ENCODE peak calls at places on chromosomes 5 and 9, in six cellular contexts. T is A549, C is HepG2, O is K562, J is upper lobe of left lung, L is GM12878. P is an unnamed sample.

GRCh38 chr5:115978779-115979178 is 16.5 kb downstream of the LVRN start:
- ATAC-seq in T (no peak), C (no peak), O (peak; percentile 59), J (no peak), L (no peak), P (peak; percentile 8)

GRCh38 chr9:130669965-130670364 is 5.6 kb downstream of the PRDM12 start:
- ATAC-seq in T (no peak), C (no peak), O (no peak), J (no peak), L (no peak), P (no peak)

GRCh38 chr5:141753971-141754713 is 72.1 kb upstream of the ARAP3 start:
- ATAC-seq in T (peak; percentile 15), C (no peak), O (peak; percentile 75), J (no peak), L (no peak), P (no peak)

GRCh38 chr5:2802693-2803365 is 51.4 kb upstream of the IRX2 start:
- ATAC-seq in T (no peak), C (no peak), O (no peak), J (peak; percentile 81), L (no peak), P (no peak)

GRCh38 chr5:109645591-109646236 is 44.0 kb upstream of the MAN2A1 start:
- ATAC-seq in T (no peak), C (no peak), O (peak; percentile 35), J (no peak), L (no peak), P (no peak)

GRCh38 chr9:6126377-6126776 is 89.2 kb upstream of the IL33 start:
- ATAC-seq in T (no peak), C (no peak), O (no peak), J (no peak), L (no peak), P (no peak)

GRCh38 chr9:133168432-133168831 is 4.7 kb upstream of the GBGT1 start:
- ATAC-seq in T (peak; percentile 76), C (no peak), O (no peak), J (no peak), L (no peak), P (no peak)

GRCh38 chr5:66186108-66186507 is 42.0 kb downstream of the SREK1 start:
- ATAC-seq in T (peak; percentile 29), C (peak; percentile 31), O (peak; percentile 18), J (no peak), L (no peak), P (no peak)

GRCh38 chr9:132367613-132368305 is 13.0 kb upstream of the SETX start:
- ATAC-seq in T (no peak), C (no peak), O (peak; percentile 47), J (no peak), L (no peak), P (no peak)

GRCh38 chr5:61632064-61632463 is 300.0 kb downstream of the ZSWIM6 start:
- ATAC-seq in T (no peak), C (no peak), O (no peak), J (no peak), L (no peak), P (no peak)

GRCh38 chr9:124045830-124046177 is 34.2 kb downstream of the LHX2 start:
- ATAC-seq in T (no peak), C (peak; percentile 13), O (no peak), J (no peak), L (no peak), P (peak; percentile 8)

GRCh38 chr5:143536364-143536763 is 132.9 kb upstream of the NR3C1 start:
- ATAC-seq in T (peak; percentile 98), C (no peak), O (no peak), J (no peak), L (no peak), P (peak; percentile 74)

GRCh38 chr5:87526131-87526530 is 113.4 kb upstream of the CCNH start:
- ATAC-seq in T (no peak), C (no peak), O (no peak), J (no peak), L (no peak), P (no peak)

GRCh38 chr9:98351370-98351769 is 95.9 kb upstream of the TBC1D2 start:
- ATAC-seq in T (no peak), C (no peak), O (no peak), J (no peak), L (no peak), P (no peak)

GRCh38 chr5:106020889-106021288 is 1649.8 kb downstream of the EFNA5 start:
- ATAC-seq in T (no peak), C (no peak), O (no peak), J (no peak), L (no peak), P (no peak)

GRCh38 chr9:135927195-135928013 is 20.1 kb upstream of the CAMSAP1 start:
- ATAC-seq in T (no peak), C (no peak), O (no peak), J (peak; percentile 8), L (no peak), P (no peak)

GRCh38 chr5:53031695-53032096 is 42.5 kb downstream of the ITGA2 start:
- ATAC-seq in T (peak; percentile 81), C (peak; percentile 89), O (no peak), J (peak; percentile 69), L (no peak), P (no peak)

GRCh38 chr5:135978212-135978631 is 23.4 kb upstream of the LECT2 start:
- ATAC-seq in T (peak; percentile 64), C (no peak), O (peak; percentile 58), J (no peak), L (peak; percentile 38), P (no peak)

GRCh38 chr9:89223398-89223977 is 44.9 kb upstream of the SHC3 start:
- ATAC-seq in T (no peak), C (no peak), O (no peak), J (no peak), L (no peak), P (no peak)

GRCh38 chr5:131957721-131958483 is 12.4 kb upstream of the MEIKIN start:
- ATAC-seq in T (no peak), C (peak; percentile 48), O (no peak), J (no peak), L (no peak), P (no peak)

GRCh38 chr9:85172001-85172978 is 502.8 kb downstream of the NTRK2 start:
- ATAC-seq in T (no peak), C (no peak), O (no peak), J (no peak), L (peak; percentile 71), P (no peak)

GRCh38 chr9:106913276-106913675 is 50.3 kb downstream of the ZNF462 start:
- ATAC-seq in T (no peak), C (no peak), O (no peak), J (no peak), L (no peak), P (no peak)

GRCh38 chr5:74337252-74338100 is 303.1 kb downstream of the ENC1 start:
- ATAC-seq in T (no peak), C (no peak), O (no peak), J (no peak), L (no peak), P (no peak)

DNA sequence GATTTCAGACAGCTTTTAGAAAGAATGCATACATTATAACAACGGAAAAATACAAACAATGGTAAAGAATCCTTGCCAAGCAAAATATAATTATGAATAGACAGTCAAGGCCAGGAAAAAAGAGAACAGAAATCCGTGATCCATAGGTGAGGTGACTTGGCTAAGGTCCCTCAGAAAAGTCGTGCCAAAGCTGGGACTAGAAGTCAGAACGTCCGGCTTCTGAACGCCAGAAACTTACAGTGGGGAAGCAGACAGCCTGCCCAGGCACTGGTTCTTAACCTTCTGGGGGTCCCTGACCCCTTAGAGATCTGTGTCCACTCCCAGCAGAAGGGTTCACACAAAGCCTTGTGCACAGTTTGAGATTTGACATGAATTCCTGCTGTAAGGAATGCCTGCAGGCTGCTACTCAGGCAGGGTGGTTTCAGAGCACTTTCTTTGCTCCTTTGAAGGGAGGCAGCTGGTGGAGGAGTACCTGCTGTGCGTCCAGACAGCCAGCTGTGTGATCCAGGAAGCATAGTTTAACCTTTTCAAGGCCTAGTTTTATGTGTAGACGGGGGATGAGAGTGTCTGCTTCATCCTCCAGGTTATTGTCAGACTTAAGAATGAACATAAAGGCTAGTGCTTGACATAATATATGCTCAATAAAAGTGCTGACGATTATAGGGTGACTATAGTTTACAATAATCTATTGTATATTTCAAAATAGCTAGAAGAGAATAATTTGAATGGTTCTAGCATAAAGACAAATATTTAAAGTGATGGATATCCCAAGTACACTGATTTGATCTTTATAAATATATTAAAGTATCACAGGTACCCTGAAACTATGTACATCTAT is 852 bp downstream of the ARHGEF37 start:
- ATAC-seq in T (peak; percentile 46), C (peak; percentile 61), O (peak; percentile 40), J (peak; percentile 44), L (no peak), P (no peak)
- TF ChIP-seq POLR2A in T (no peak), C (no peak), O (no peak), J (no peak), L (no peak), P (no peak)

GRCh38 chr5:151151793-151152192 is 5.8 kb downstream of the ANXA6 start:
- ATAC-seq in T (no peak), C (no peak), O (no peak), J (peak; percentile 12), L (peak; percentile 61), P (no peak)
- H3K4me1 ChIP-seq in T (peaks cover 6% of the 10 kb centered on the region), C (peaks cover 50% of the 10 kb centered on the region), O (peaks cover 8% of the 10 kb centered on the region), J (peaks cover 64% of the 10 kb centered on the region), L (peaks cover 51% of the 10 kb centered on the region), P (peaks cover 14% of the 10 kb centered on the region)

DNA sequence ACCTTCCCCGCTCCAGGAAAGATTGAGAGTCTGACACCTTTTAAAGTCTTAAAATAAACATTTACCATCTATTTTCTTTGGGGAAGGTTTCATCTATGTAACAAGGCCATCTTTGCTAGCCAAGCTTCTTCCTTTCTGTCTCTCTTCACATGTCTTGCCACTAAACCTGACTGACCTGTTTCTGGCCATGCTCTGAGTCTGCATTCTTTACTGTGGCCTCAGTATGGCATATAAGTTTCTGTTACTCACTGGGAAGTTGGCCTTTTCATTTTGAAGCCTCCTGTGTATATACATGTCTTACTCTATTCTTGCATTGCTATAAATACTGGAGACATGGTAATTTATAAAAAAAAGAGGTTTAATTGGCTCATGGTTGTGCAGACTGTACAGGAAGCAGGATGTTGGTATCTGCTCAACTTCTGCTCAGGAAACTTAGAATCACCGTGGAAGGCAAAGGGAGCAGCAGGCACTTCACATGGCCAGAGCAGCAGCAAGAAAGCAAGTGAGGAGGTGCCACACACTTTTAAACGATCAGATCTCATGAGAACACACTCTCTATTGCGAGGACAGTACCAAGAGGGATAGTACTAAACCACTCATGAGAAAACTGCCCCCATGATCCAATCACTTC is 48.1 kb downstream of the KCNV2 start:
- ATAC-seq in T (no peak), C (no peak), O (no peak), J (no peak), L (no peak), P (no peak)
- TF ChIP-seq EP300 in T (no peak), C (no peak), O (no peak), J (no peak), L (no peak), P (no peak)

GRCh38 chr5:79070002-79070567 is 518 bp downstream of the BHMT2 start:
- ATAC-seq in T (no peak), C (peak; percentile 19), O (no peak), J (peak; percentile 24), L (no peak), P (peak; percentile 10)

GRCh38 chr5:79074641-79075040 is 5.1 kb downstream of the BHMT2 start:
- ATAC-seq in T (no peak), C (no peak), O (no peak), J (no peak), L (no peak), P (no peak)

DNA sequence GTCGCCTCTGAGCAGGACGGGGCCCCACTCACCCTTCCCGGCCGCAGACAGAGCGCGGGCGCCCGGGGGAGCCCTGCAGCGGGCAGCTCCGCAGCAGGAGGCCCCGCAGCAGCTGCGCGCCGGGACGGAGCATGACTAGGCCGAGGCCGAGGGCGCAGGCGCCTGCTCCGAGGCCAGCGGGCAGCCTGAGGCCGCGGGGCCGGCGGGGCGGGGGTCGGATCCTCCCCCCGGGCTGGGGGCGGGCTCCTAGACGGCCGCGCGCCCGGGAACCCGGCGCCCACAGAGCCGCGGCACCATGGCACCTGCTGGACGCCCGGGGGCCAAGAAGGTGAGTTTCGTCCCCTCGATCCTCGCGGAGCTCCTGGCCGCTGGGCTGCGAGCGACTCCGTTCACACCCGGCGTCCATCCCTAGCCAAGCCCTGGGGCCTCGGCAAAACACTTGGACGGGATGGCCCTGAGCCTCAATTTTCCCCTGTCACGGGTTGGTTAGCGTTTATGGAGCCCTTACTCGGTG is at the start of the genes BHMT2 and DMGDH:
- ATAC-seq in T (no peak), C (peak; percentile 99), O (peak; percentile 53), J (no peak), L (no peak), P (peak; percentile 87)
- TF ChIP-seq POLR2A in T (no peak), C (peak; percentile 59), O (no peak), J (no peak), L (no peak), P (no peak)